ENCODE peak calls at places on chromosome 1, in six cellular contexts. One of them, this sample, is unnamed.

GRCh38 chr1:38063616-38064015 is 17.0 kb upstream of the POU3F1 start:
- DNase-seq in GM04504: no peak
- DNase-seq in naive B cell: no peak
- DNase-seq in fibroblast of lung: no peak
- DNase-seq in stimulated activated CD8-positive, alpha-beta memory T cell treated with anti-CD3 and anti-CD28 coated beads, Interleukin-2, amount 100 ng/mL, for 1 hour: no peak
- DNase-seq in DMS79: no peak
- DNase-seq in this sample: no peak

GRCh38 chr1:65230741-65231439 is 78.5 kb upstream of the DNAJC6 start:
- DNase-seq in GM04504: no peak
- DNase-seq in naive B cell: no peak
- DNase-seq in fibroblast of lung: no peak
- DNase-seq in stimulated activated CD8-positive, alpha-beta memory T cell treated with anti-CD3 and anti-CD28 coated beads, Interleukin-2, amount 100 ng/mL, for 1 hour: no peak
- DNase-seq in DMS79: no peak
- DNase-seq in this sample: no peak

GRCh38 chr1:92274939-92275338 is 23.8 kb downstream of the GLMN start:
- DNase-seq in GM04504: no peak
- DNase-seq in naive B cell: no peak
- DNase-seq in fibroblast of lung: no peak
- DNase-seq in stimulated activated CD8-positive, alpha-beta memory T cell treated with anti-CD3 and anti-CD28 coated beads, Interleukin-2, amount 100 ng/mL, for 1 hour: no peak
- DNase-seq in DMS79: no peak
- DNase-seq in this sample: no peak

GRCh38 chr1:208227366-208227765 is 16.8 kb downstream of the PLXNA2 start:
- DNase-seq in GM04504: no peak
- DNase-seq in naive B cell: no peak
- DNase-seq in fibroblast of lung: peak; percentile 69
- DNase-seq in stimulated activated CD8-positive, alpha-beta memory T cell treated with anti-CD3 and anti-CD28 coated beads, Interleukin-2, amount 100 ng/mL, for 1 hour: no peak
- DNase-seq in DMS79: no peak
- DNase-seq in this sample: no peak

GRCh38 chr1:114558548-114558947 is 22.9 kb downstream of the BCAS2 start:
- DNase-seq in GM04504: no peak
- DNase-seq in naive B cell: peak; percentile 23
- DNase-seq in fibroblast of lung: peak; percentile 11
- DNase-seq in stimulated activated CD8-positive, alpha-beta memory T cell treated with anti-CD3 and anti-CD28 coated beads, Interleukin-2, amount 100 ng/mL, for 1 hour: no peak
- DNase-seq in DMS79: no peak
- DNase-seq in this sample: no peak

GRCh38 chr1:234862944-234863515 is 253.1 kb upstream of the IRF2BP2 start:
- DNase-seq in GM04504: peak; percentile 68
- DNase-seq in naive B cell: no peak
- DNase-seq in fibroblast of lung: peak; percentile 66
- DNase-seq in stimulated activated CD8-positive, alpha-beta memory T cell treated with anti-CD3 and anti-CD28 coated beads, Interleukin-2, amount 100 ng/mL, for 1 hour: no peak
- DNase-seq in DMS79: no peak
- DNase-seq in this sample: no peak

GRCh38 chr1:198167436-198167934 is 10.7 kb downstream of the NEK7 start:
- DNase-seq in GM04504: no peak
- DNase-seq in naive B cell: peak; percentile 33
- DNase-seq in fibroblast of lung: no peak
- DNase-seq in stimulated activated CD8-positive, alpha-beta memory T cell treated with anti-CD3 and anti-CD28 coated beads, Interleukin-2, amount 100 ng/mL, for 1 hour: no peak
- DNase-seq in DMS79: no peak
- DNase-seq in this sample: peak; percentile 85

GRCh38 chr1:117527566-117528102 is 78.2 kb upstream of the TENT5C start:
- DNase-seq in GM04504: no peak
- DNase-seq in naive B cell: no peak
- DNase-seq in fibroblast of lung: peak; percentile 49
- DNase-seq in stimulated activated CD8-positive, alpha-beta memory T cell treated with anti-CD3 and anti-CD28 coated beads, Interleukin-2, amount 100 ng/mL, for 1 hour: no peak
- DNase-seq in DMS79: no peak
- DNase-seq in this sample: no peak

GRCh38 chr1:41936107-41936506 is 17.4 kb upstream of the HIVEP3 start:
- DNase-seq in GM04504: no peak
- DNase-seq in naive B cell: no peak
- DNase-seq in fibroblast of lung: peak; percentile 34
- DNase-seq in stimulated activated CD8-positive, alpha-beta memory T cell treated with anti-CD3 and anti-CD28 coated beads, Interleukin-2, amount 100 ng/mL, for 1 hour: no peak
- DNase-seq in DMS79: peak; percentile 74
- DNase-seq in this sample: no peak

GRCh38 chr1:58739851-58740466 is 40.1 kb upstream of the MYSM1 start:
- DNase-seq in GM04504: peak; percentile 33
- DNase-seq in naive B cell: peak; percentile 61
- DNase-seq in fibroblast of lung: peak; percentile 81
- DNase-seq in stimulated activated CD8-positive, alpha-beta memory T cell treated with anti-CD3 and anti-CD28 coated beads, Interleukin-2, amount 100 ng/mL, for 1 hour: no peak
- DNase-seq in DMS79: peak; percentile 14
- DNase-seq in this sample: no peak

GRCh38 chr1:236502579-236502971 is 21.2 kb upstream of the LGALS8 start:
- DNase-seq in GM04504: no peak
- DNase-seq in naive B cell: no peak
- DNase-seq in fibroblast of lung: no peak
- DNase-seq in stimulated activated CD8-positive, alpha-beta memory T cell treated with anti-CD3 and anti-CD28 coated beads, Interleukin-2, amount 100 ng/mL, for 1 hour: no peak
- DNase-seq in DMS79: no peak
- DNase-seq in this sample: no peak